ENCODE peak calls at places on chromosomes 13 and 19, in eight cellular contexts. H, I, Z, L, W, M, J and K are unnamed samples.
A peak's percentile ranks its signal among the peaks of the same experiment; 100 is the strongest.

GRCh38 chr13:47087841-47088240 is 191.0 kb upstream of the HTR2A start:
- DNase-seq in H (no peak), I (no peak), Z (no peak), L (no peak), W (no peak), M (no peak), J (no peak), K (no peak)

GRCh38 chr19:49949735-49950589 is 11.0 kb downstream of the SIGLEC11 start:
- DNase-seq in H (no peak), I (no peak), Z (no peak), L (no peak), W (peak; percentile 56), M (no peak), J (no peak), K (no peak)

GRCh38 chr19:49421039-49421877 is 2.0 kb downstream of the PTH2 start:
- DNase-seq in H (peak; percentile 55), I (no peak), Z (peak; percentile 42), L (peak; percentile 79), W (no peak), M (peak; percentile 96), J (no peak), K (no peak)

GRCh38 chr13:30346159-30346788 is 38.9 kb upstream of the KATNAL1 start:
- DNase-seq in H (peak; percentile 59), I (peak; percentile 64), Z (peak; percentile 75), L (no peak), W (no peak), M (no peak), J (no peak), K (no peak)

GRCh38 chr13:48896312-48896711 is 79.4 kb upstream of the FNDC3A start:
- DNase-seq in H (no peak), I (no peak), Z (no peak), L (no peak), W (no peak), M (peak; percentile 3), J (no peak), K (no peak)

GRCh38 chr13:20375871-20376270 is 143.8 kb upstream of the GJB6 start:
- DNase-seq in H (no peak), I (no peak), Z (no peak), L (no peak), W (no peak), M (no peak), J (no peak), K (no peak)

GRCh38 chr19:54431255-54431838 is 16.1 kb downstream of the TTYH1 start:
- DNase-seq in H (peak; percentile 80), I (no peak), Z (peak; percentile 28), L (no peak), W (no peak), M (no peak), J (no peak), K (no peak)

GRCh38 chr19:53642381-53643099 is 10.7 kb downstream of the DPRX start:
- DNase-seq in H (no peak), I (no peak), Z (no peak), L (no peak), W (no peak), M (no peak), J (peak; percentile 87), K (no peak)

GRCh38 chr13:26614721-26615120 is 57.2 kb downstream of the WASF3 start:
- DNase-seq in H (no peak), I (no peak), Z (no peak), L (no peak), W (no peak), M (no peak), J (no peak), K (no peak)

GRCh38 chr13:110553417-110553816 is 8.1 kb downstream of the RAB20 start:
- DNase-seq in H (no peak), I (no peak), Z (no peak), L (no peak), W (no peak), M (no peak), J (peak; percentile 25), K (no peak)

GRCh38 chr13:96417956-96418355 is 328.0 kb downstream of the HS6ST3 start:
- DNase-seq in H (no peak), I (no peak), Z (no peak), L (no peak), W (no peak), M (no peak), J (no peak), K (no peak)

GRCh38 chr13:48231080-48231479 is 1.9 kb upstream of the ITM2B start:
- DNase-seq in H (no peak), I (no peak), Z (no peak), L (no peak), W (no peak), M (no peak), J (no peak), K (no peak)

GRCh38 chr13:96089749-96090239 is at the start of gene HS6ST3:
- DNase-seq in H (peak; percentile 73), I (no peak), Z (no peak), L (peak; percentile 38), W (no peak), M (peak; percentile 14), J (no peak), K (no peak)

GRCh38 chr19:51784922-51785690 is 9.9 kb upstream of the FPR3 start:
- DNase-seq in H (no peak), I (peak; percentile 32), Z (peak; percentile 50), L (no peak), W (peak; percentile 83), M (peak; percentile 51), J (no peak), K (peak; percentile 96)

GRCh38 chr13:34026308-34026707 is 208.4 kb downstream of the RFC3 start:
- DNase-seq in H (no peak), I (no peak), Z (no peak), L (no peak), W (no peak), M (no peak), J (no peak), K (no peak)

GRCh38 chr13:47484564-47484963 is 516.5 kb downstream of the SUCLA2 start:
- DNase-seq in H (no peak), I (no peak), Z (no peak), L (no peak), W (no peak), M (no peak), J (peak; percentile 3), K (no peak)

GRCh38 chr13:112896736-112897602 is 72.0 kb upstream of the MCF2L start:
- DNase-seq in H (no peak), I (no peak), Z (no peak), L (no peak), W (no peak), M (no peak), J (no peak), K (no peak)

GRCh38 chr19:34556500-34556899 is 74.9 kb downstream of the WTIP start:
- DNase-seq in H (no peak), I (no peak), Z (peak; percentile 18), L (no peak), W (no peak), M (peak; percentile 25), J (peak; percentile 13), K (no peak)

GRCh38 chr19:14530505-14530904 is 1.1 kb downstream of the TECR start:
- DNase-seq in H (no peak), I (no peak), Z (no peak), L (no peak), W (no peak), M (no peak), J (no peak), K (no peak)
- H3K27ac ChIP-seq in H (peak overlapping the region; percentile 87), I (peak overlapping the region; percentile 80), Z (peak overlapping the region; percentile 93), L (no peak overlapping the region), W (peak overlapping the region; percentile 94), M (peak overlapping the region; percentile 89), J (peak overlapping the region; percentile 82), K (peak overlapping the region; percentile 93)

GRCh38 chr19:38395381-38396127 is 7.1 kb downstream of the SPRED3 start:
- DNase-seq in H (no peak), I (no peak), Z (no peak), L (no peak), W (no peak), M (no peak), J (no peak), K (no peak)
- TF ChIP-seq POLR2AphosphoS5 in H (no peak), I (no peak), Z (no peak), L (no peak), W (no peak), M (no peak), J (no peak), K (no peak)

GRCh38 chr19:17391371-17392151 is 2.4 kb downstream of the CCDC194 start:
- DNase-seq in H (no peak), I (no peak), Z (peak; percentile 52), L (no peak), W (no peak), M (no peak), J (no peak), K (no peak)
- TF ChIP-seq EP300 in H (no peak), I (no peak), Z (no peak), L (no peak), W (no peak), M (no peak), J (no peak), K (no peak)

GRCh38 chr13:97834255-97834654 is 119.2 kb upstream of the IPO5 start:
- DNase-seq in H (no peak), I (no peak), Z (no peak), L (no peak), W (no peak), M (no peak), J (no peak), K (no peak)
- H3K27ac ChIP-seq in H (no peak overlapping the region), I (no peak overlapping the region), Z (no peak overlapping the region), L (no peak overlapping the region), W (no peak overlapping the region), M (no peak overlapping the region), J (no peak overlapping the region), K (no peak overlapping the region)

GRCh38 chr13:37540228-37540627 is 58.3 kb downstream of the POSTN start:
- DNase-seq in H (no peak), I (no peak), Z (no peak), L (no peak), W (no peak), M (no peak), J (no peak), K (no peak)

GRCh38 chr13:37534181-37534580 is 64.4 kb downstream of the POSTN start:
- DNase-seq in H (no peak), I (no peak), Z (no peak), L (no peak), W (no peak), M (no peak), J (no peak), K (no peak)

DNA sequence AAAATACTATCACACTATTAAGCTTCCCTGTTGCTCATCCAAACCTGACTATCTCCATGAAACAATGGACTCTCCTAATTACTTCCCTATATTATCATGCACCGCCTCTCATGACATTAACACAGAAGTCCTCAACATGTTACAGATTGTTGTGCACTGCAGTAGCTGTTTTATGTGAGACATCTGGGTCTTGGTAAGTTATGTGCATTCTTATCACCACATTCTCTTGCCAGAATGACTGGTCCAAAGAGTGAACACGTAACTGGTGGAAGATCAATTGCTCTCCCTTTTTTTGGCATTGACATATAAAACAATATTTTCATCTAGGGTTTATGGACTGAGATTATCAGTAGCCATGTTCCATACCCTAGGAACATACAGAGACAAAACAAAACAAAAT is 59.4 kb downstream of the POSTN start:
- DNase-seq in H (no peak), I (no peak), Z (no peak), L (no peak), W (no peak), M (no peak), J (no peak), K (no peak)
- TF ChIP-seq POLR2AphosphoS5 in H (no peak), I (no peak), Z (no peak), L (no peak), W (no peak), M (no peak), J (no peak), K (no peak)